ENCODE peak calls at places on chromosomes 6 and 20, in five cellular contexts. C is HepG2, Z is lower lobe of right lung, V is LHCN-M2, R is lung microvascular endothelial cell. Y is an unnamed sample.

GRCh38 chr6:35152067-35152707 is 11.0 kb upstream of the TCP11 start:
- DNase-seq in C (no peak), Z (no peak), V (no peak), R (peak), Y (no peak)

GRCh38 chr6:39530201-39530759 is 194.9 kb downstream of the KIF6 start:
- DNase-seq in R (no peak), Z (no peak), V (no peak), C (no peak), Y (no peak)

GRCh38 chr20:19710336-19710721 is 47.7 kb upstream of the RIN2 start:
- DNase-seq in Z (no peak), V (no peak), R (no peak), C (no peak), Y (no peak)

GRCh38 chr6:107489636-107490567 is at the start of gene SOBP:
- DNase-seq in C (peak), V (no peak), Z (peak), R (peak), Y (peak)

GRCh38 chr6:133131621-133132020 is 109.5 kb upstream of the EYA4 start:
- DNase-seq in C (no peak), V (peak), R (no peak), Z (no peak), Y (no peak)

GRCh38 chr6:22826961-22827360 is 257.6 kb downstream of the HDGFL1 start:
- DNase-seq in R (peak), C (no peak), Z (no peak), V (peak), Y (no peak)

GRCh38 chr20:54208492-54209044 is 681 bp downstream of the PFDN4 start:
- DNase-seq in C (peak), Z (no peak), R (peak), V (peak), Y (peak)

GRCh38 chr6:89260832-89261231 is 43.7 kb upstream of the GABRR1 start:
- DNase-seq in V (no peak), Z (no peak), R (peak), C (peak), Y (peak)

GRCh38 chr6:156164701-156165454 is 612.3 kb upstream of the ARID1B start:
- DNase-seq in R (peak), Z (no peak), V (no peak), C (no peak), Y (no peak)

GRCh38 chr6:24802271-24803059 is 3.7 kb upstream of the ARMH2 start:
- DNase-seq in R (no peak), C (peak), V (peak), Z (no peak), Y (no peak)

GRCh38 chr6:80144753-80145152 is 38.3 kb downstream of the BCKDHB start:
- DNase-seq in V (no peak), R (no peak), C (no peak), Z (no peak), Y (no peak)